ENCODE peak calls at places on chromosomes 5 and 9, in seven cellular contexts. One of them, this sample, is unnamed. For H3K4me1, the result is how much of the 10 kb centered on the place peaks cover.

GRCh38 chr5:16755641-16756040 is 138.8 kb upstream of the RETREG1 start:
- DNase-seq in neural progenitor cell: peak
- DNase-seq in tibial nerve: no peak
- DNase-seq in DND-41: no peak
- DNase-seq in breast epithelium: no peak
- DNase-seq in aorta: no peak
- DNase-seq in GM23338: no peak
- DNase-seq in this sample: no peak

GRCh38 chr5:31815394-31815793 is 176.5 kb downstream of the PDZD2 start:
- DNase-seq in aorta: no peak
- DNase-seq in GM23338: peak
- DNase-seq in tibial nerve: no peak
- DNase-seq in DND-41: no peak
- DNase-seq in neural progenitor cell: no peak
- DNase-seq in breast epithelium: no peak
- DNase-seq in this sample: no peak

GRCh38 chr9:81193362-81194339 is 495.7 kb downstream of the TLE1 start:
- DNase-seq in GM23338: no peak
- DNase-seq in breast epithelium: no peak
- DNase-seq in aorta: no peak
- DNase-seq in neural progenitor cell: no peak
- DNase-seq in tibial nerve: no peak
- DNase-seq in DND-41: no peak
- DNase-seq in this sample: no peak

GRCh38 chr9:127919253-127919815 is 2.5 kb upstream of the ST6GALNAC4 start:
- DNase-seq in tibial nerve: peak
- DNase-seq in DND-41: no peak
- DNase-seq in GM23338: no peak
- DNase-seq in aorta: peak
- DNase-seq in neural progenitor cell: no peak
- DNase-seq in breast epithelium: peak
- DNase-seq in this sample: no peak

GRCh38 chr9:35051069-35051967 is 21.1 kb downstream of the VCP start:
- DNase-seq in DND-41: peak
- DNase-seq in tibial nerve: no peak
- DNase-seq in breast epithelium: no peak
- DNase-seq in aorta: no peak
- DNase-seq in neural progenitor cell: peak
- DNase-seq in GM23338: peak
- DNase-seq in this sample: peak

GRCh38 chr9:35706951-35707350 is 17.2 kb upstream of the TPM2 start:
- DNase-seq in aorta: no peak
- DNase-seq in GM23338: no peak
- DNase-seq in neural progenitor cell: no peak
- DNase-seq in DND-41: no peak
- DNase-seq in breast epithelium: no peak
- DNase-seq in tibial nerve: no peak
- DNase-seq in this sample: no peak

GRCh38 chr5:57805732-57806131 is 323.1 kb upstream of the ACTBL2 start:
- DNase-seq in tibial nerve: no peak
- DNase-seq in GM23338: no peak
- DNase-seq in aorta: no peak
- DNase-seq in neural progenitor cell: no peak
- DNase-seq in breast epithelium: no peak
- DNase-seq in DND-41: no peak
- DNase-seq in this sample: no peak

GRCh38 chr9:70257991-70258691 is 637 bp upstream of the SMC5 start:
- DNase-seq in tibial nerve: peak
- DNase-seq in DND-41: peak
- DNase-seq in GM23338: peak
- DNase-seq in aorta: peak
- DNase-seq in breast epithelium: peak
- DNase-seq in neural progenitor cell: peak
- DNase-seq in this sample: no peak

GRCh38 chr9:22307013-22307711 is 139.5 kb upstream of the DMRTA1 start:
- DNase-seq in aorta: no peak
- DNase-seq in tibial nerve: peak
- DNase-seq in GM23338: peak
- DNase-seq in breast epithelium: no peak
- DNase-seq in neural progenitor cell: peak
- DNase-seq in DND-41: peak
- DNase-seq in this sample: no peak

GRCh38 chr5:52692039-52692438 is 95.7 kb upstream of the ITGA1 start:
- DNase-seq in DND-41: no peak
- DNase-seq in aorta: no peak
- DNase-seq in tibial nerve: no peak
- DNase-seq in breast epithelium: no peak
- DNase-seq in GM23338: no peak
- DNase-seq in neural progenitor cell: no peak
- DNase-seq in this sample: no peak

GRCh38 chr9:136903041-136903554 is 16.8 kb downstream of the TRAF2 start:
- DNase-seq in DND-41: no peak
- DNase-seq in GM23338: no peak
- DNase-seq in aorta: no peak
- DNase-seq in breast epithelium: no peak
- DNase-seq in tibial nerve: no peak
- DNase-seq in neural progenitor cell: no peak
- DNase-seq in this sample: no peak

GRCh38 chr5:56155085-56155484 is 78.0 kb downstream of the ANKRD55 start:
- DNase-seq in DND-41: no peak
- DNase-seq in neural progenitor cell: no peak
- DNase-seq in tibial nerve: no peak
- DNase-seq in GM23338: no peak
- DNase-seq in breast epithelium: no peak
- DNase-seq in aorta: no peak
- DNase-seq in this sample: no peak

GRCh38 chr9:114855488-114855887 is 49.6 kb upstream of the TNFSF15 start:
- DNase-seq in aorta: no peak
- DNase-seq in DND-41: no peak
- DNase-seq in GM23338: no peak
- DNase-seq in breast epithelium: no peak
- DNase-seq in neural progenitor cell: no peak
- DNase-seq in tibial nerve: no peak
- DNase-seq in this sample: no peak

GRCh38 chr9:93586290-93587057 is 10.1 kb downstream of the PHF2 start:
- DNase-seq in tibial nerve: no peak
- DNase-seq in GM23338: no peak
- DNase-seq in neural progenitor cell: no peak
- DNase-seq in breast epithelium: no peak
- DNase-seq in DND-41: peak
- DNase-seq in aorta: peak
- DNase-seq in this sample: no peak

GRCh38 chr9:35729700-35730485 is 2.1 kb downstream of the TLN1 start:
- DNase-seq in tibial nerve: peak
- DNase-seq in aorta: peak
- DNase-seq in DND-41: peak
- DNase-seq in breast epithelium: no peak
- DNase-seq in neural progenitor cell: peak
- DNase-seq in GM23338: peak
- DNase-seq in this sample: peak

GRCh38 chr5:15993334-15993733 is 186.3 kb downstream of the MARCHF11 start:
- DNase-seq in tibial nerve: no peak
- DNase-seq in neural progenitor cell: no peak
- DNase-seq in GM23338: no peak
- DNase-seq in aorta: no peak
- DNase-seq in DND-41: no peak
- DNase-seq in breast epithelium: no peak
- DNase-seq in this sample: no peak

GRCh38 chr9:37787059-37787458 is 2.2 kb upstream of the EXOSC3 start:
- DNase-seq in tibial nerve: no peak
- DNase-seq in DND-41: no peak
- DNase-seq in breast epithelium: no peak
- DNase-seq in GM23338: peak
- DNase-seq in aorta: peak
- DNase-seq in neural progenitor cell: no peak
- DNase-seq in this sample: no peak

GRCh38 chr5:14204785-14205321 is 61.7 kb downstream of the TRIO start:
- DNase-seq in neural progenitor cell: no peak
- DNase-seq in breast epithelium: no peak
- DNase-seq in GM23338: peak
- DNase-seq in aorta: no peak
- DNase-seq in tibial nerve: peak
- DNase-seq in DND-41: no peak
- DNase-seq in this sample: no peak
- H3K4me1 ChIP-seq in neural progenitor cell: under half
- H3K4me1 ChIP-seq in breast epithelium: under half
- H3K4me1 ChIP-seq in GM23338: under half
- H3K4me1 ChIP-seq in aorta: under half
- H3K4me1 ChIP-seq in tibial nerve: under half
- H3K4me1 ChIP-seq in DND-41: under half
- H3K4me1 ChIP-seq in this sample: under half

GRCh38 chr5:131279209-131279608 is 15.4 kb downstream of the CDC42SE2 start:
- DNase-seq in neural progenitor cell: no peak
- DNase-seq in tibial nerve: no peak
- DNase-seq in DND-41: no peak
- DNase-seq in aorta: no peak
- DNase-seq in breast epithelium: no peak
- DNase-seq in GM23338: no peak
- DNase-seq in this sample: no peak
- H3K4me1 ChIP-seq in neural progenitor cell: under half
- H3K4me1 ChIP-seq in tibial nerve: under half
- H3K4me1 ChIP-seq in DND-41: under half
- H3K4me1 ChIP-seq in aorta: under half
- H3K4me1 ChIP-seq in breast epithelium: under half
- H3K4me1 ChIP-seq in GM23338: under half
- H3K4me1 ChIP-seq in this sample: half or more

DNA sequence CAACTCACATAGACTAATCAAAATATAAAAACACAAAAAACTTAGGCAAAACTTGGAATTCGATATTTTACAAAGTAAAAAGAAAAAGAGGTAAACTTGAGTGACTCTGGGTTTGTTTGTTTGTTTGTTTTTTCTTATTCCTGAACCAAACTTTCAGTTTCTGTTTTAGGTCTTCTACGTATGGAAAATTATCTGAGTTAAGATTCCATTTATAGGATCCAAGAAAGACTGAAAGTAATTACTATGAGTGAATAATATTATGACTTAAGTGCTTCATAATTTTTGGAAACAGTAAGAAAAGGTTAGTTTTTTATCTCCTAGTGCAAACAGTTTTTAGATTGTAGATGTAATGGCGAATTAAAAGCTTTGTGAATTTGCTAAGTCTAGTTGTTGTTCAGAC is 13.2 kb downstream of the ST8SIA4 start:
- DNase-seq in GM23338: no peak
- DNase-seq in aorta: no peak
- DNase-seq in neural progenitor cell: no peak
- DNase-seq in tibial nerve: no peak
- DNase-seq in DND-41: no peak
- DNase-seq in breast epithelium: no peak
- DNase-seq in this sample: no peak
- H3K4me1 ChIP-seq in GM23338: under half
- H3K4me1 ChIP-seq in aorta: under half
- H3K4me1 ChIP-seq in neural progenitor cell: under half
- H3K4me1 ChIP-seq in tibial nerve: under half
- H3K4me1 ChIP-seq in DND-41: half or more
- H3K4me1 ChIP-seq in breast epithelium: under half
- H3K4me1 ChIP-seq in this sample: under half

GRCh38 chr9:107274096-107274495 is 9.0 kb upstream of the RAD23B start:
- DNase-seq in GM23338: peak
- DNase-seq in tibial nerve: no peak
- DNase-seq in DND-41: no peak
- DNase-seq in aorta: no peak
- DNase-seq in neural progenitor cell: no peak
- DNase-seq in breast epithelium: no peak
- DNase-seq in this sample: no peak
- H3K4me1 ChIP-seq in GM23338: under half
- H3K4me1 ChIP-seq in tibial nerve: under half
- H3K4me1 ChIP-seq in DND-41: under half
- H3K4me1 ChIP-seq in aorta: under half
- H3K4me1 ChIP-seq in neural progenitor cell: under half
- H3K4me1 ChIP-seq in breast epithelium: under half
- H3K4me1 ChIP-seq in this sample: under half

This sample was measured in naive thymus-derived CD4-positive, alpha-beta T cell.